ENCODE peak calls at places on chromosomes 2 and 18, in four cellular contexts. O is K562, I is SK-N-SH, P is H1. C is an unnamed sample.

GRCh38 chr2:183255406-183255805 is 131.2 kb downstream of the NUP35 start:
- DNase-seq in O (no peak), I (no peak), P (no peak), C (no peak)

GRCh38 chr2:72887836-72888437 is 729 bp downstream of the SPR start:
- DNase-seq in O (peak), I (peak), P (peak), C (peak)

GRCh38 chr18:70374154-70374553 is 85.3 kb downstream of the SOCS6 start:
- DNase-seq in O (no peak), I (no peak), P (no peak), C (no peak)

GRCh38 chr2:144580521-144581153 is 60.7 kb upstream of the ZEB2 start:
- DNase-seq in O (peak), I (peak), P (no peak), C (no peak)

GRCh38 chr2:134218928-134219707 is 34.8 kb upstream of the MGAT5 start:
- DNase-seq in O (no peak), I (no peak), P (no peak), C (no peak)

GRCh38 chr2:28576714-28577113 is 80.9 kb downstream of the PLB1 start:
- DNase-seq in O (no peak), I (no peak), P (no peak), C (no peak)

GRCh38 chr2:188292446-188293239 is 969 bp downstream of the GULP1 start:
- DNase-seq in O (peak), I (peak), P (no peak), C (peak)

GRCh38 chr2:209519911-209520310 is 96.1 kb downstream of the MAP2 start:
- DNase-seq in O (no peak), I (no peak), P (no peak), C (no peak)

GRCh38 chr2:38146917-38147307 is 71.0 kb upstream of the CYP1B1 start:
- DNase-seq in O (peak), I (peak), P (peak), C (no peak)

GRCh38 chr18:8303151-8303770 is 306.0 kb upstream of the RAB12 start:
- DNase-seq in O (no peak), I (no peak), P (no peak), C (no peak)

GRCh38 chr2:234412726-234413125 is 84.2 kb downstream of the ARL4C start:
- DNase-seq in O (no peak), I (no peak), P (no peak), C (no peak)

GRCh38 chr2:53130441-53130943 is 637.1 kb upstream of the CHAC2 start:
- DNase-seq in O (no peak), I (no peak), P (no peak), C (no peak)

GRCh38 chr18:13500891-13501887 is 225.2 kb downstream of the FAM210A start:
- DNase-seq in O (no peak), I (no peak), P (no peak), C (no peak)

GRCh38 chr18:28740575-28740974 is 563.6 kb upstream of the CDH2 start:
- DNase-seq in O (no peak), I (peak), P (no peak), C (no peak)

GRCh38 chr2:241200822-241201395 is 12.4 kb downstream of the ANO7 start:
- DNase-seq in O (no peak), I (no peak), P (no peak), C (no peak)

GRCh38 chr2:126843046-126843445 is 55.6 kb upstream of the TEX51 start:
- DNase-seq in O (no peak), I (no peak), P (no peak), C (no peak)

GRCh38 chr2:32712870-32713269 is 85.0 kb downstream of the TTC27 start:
- DNase-seq in O (no peak), I (no peak), P (no peak), C (no peak)

GRCh38 chr2:144370937-144371584 is 148.9 kb downstream of the ZEB2 start:
- DNase-seq in O (peak), I (no peak), P (no peak), C (no peak)

GRCh38 chr2:168611091-168611490 is 155.0 kb downstream of the CERS6 start:
- DNase-seq in O (no peak), I (no peak), P (no peak), C (no peak)

GRCh38 chr2:222362336-222362735 is 62.0 kb upstream of the SGPP2 start:
- DNase-seq in O (no peak), I (no peak), P (no peak), C (no peak)

GRCh38 chr2:216215991-216216390 is 106.8 kb downstream of the XRCC5 start:
- DNase-seq in O (peak), I (no peak), P (no peak), C (no peak)

GRCh38 chr2:131042161-131042775 is 51.0 kb downstream of the FAM168B start:
- DNase-seq in O (peak), I (peak), P (no peak), C (no peak)

GRCh38 chr2:214481204-214481603 is 70.3 kb downstream of the VWC2L start:
- DNase-seq in O (no peak), I (no peak), P (no peak), C (no peak)

GRCh38 chr2:133483201-133483600 is 85.1 kb downstream of the NCKAP5 start:
- DNase-seq in O (no peak), I (no peak), P (no peak), C (no peak)

GRCh38 chr18:57741273-57741672 is 61.8 kb downstream of the ATP8B1 start:
- DNase-seq in O (no peak), I (no peak), P (no peak), C (no peak)

GRCh38 chr2:44663471-44664073 is 277.9 kb upstream of the SIX3 start:
- DNase-seq in O (no peak), I (no peak), P (no peak), C (no peak)

GRCh38 chr2:44672431-44672830 is 269.1 kb upstream of the SIX3 start:
- DNase-seq in O (no peak), I (no peak), P (no peak), C (no peak)

GRCh38 chr2:44671276-44671675 is 270.2 kb upstream of the SIX3 start:
- DNase-seq in O (no peak), I (peak), P (no peak), C (no peak)

GRCh38 chr2:44671896-44672295 is 269.6 kb upstream of the SIX3 start:
- DNase-seq in O (no peak), I (no peak), P (no peak), C (no peak)

DNA sequence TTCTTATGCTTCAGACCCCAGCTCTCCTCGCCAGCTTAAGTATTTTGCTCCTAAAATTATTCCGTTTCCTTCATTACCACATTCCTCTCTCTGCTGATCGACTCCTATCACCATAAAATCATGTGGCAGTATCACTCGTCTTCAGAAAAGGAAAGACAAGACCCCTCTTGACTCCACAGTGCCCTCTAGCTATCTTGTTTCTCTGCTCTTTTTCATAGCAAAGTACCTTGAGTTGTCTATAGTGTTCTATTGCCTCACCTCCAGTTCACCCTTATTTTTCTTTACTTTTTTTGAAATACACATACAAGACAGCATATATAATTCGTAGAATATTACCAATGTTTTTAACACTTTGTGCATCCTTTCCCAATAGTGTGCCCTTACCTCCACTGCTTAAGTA is 273.2 kb upstream of the SIX3 start:
- DNase-seq in O (no peak), I (no peak), P (no peak), C (no peak)
- TF ChIP-seq TEAD4 in O (no peak), I (no peak), P (no peak), C (no peak)

DNA sequence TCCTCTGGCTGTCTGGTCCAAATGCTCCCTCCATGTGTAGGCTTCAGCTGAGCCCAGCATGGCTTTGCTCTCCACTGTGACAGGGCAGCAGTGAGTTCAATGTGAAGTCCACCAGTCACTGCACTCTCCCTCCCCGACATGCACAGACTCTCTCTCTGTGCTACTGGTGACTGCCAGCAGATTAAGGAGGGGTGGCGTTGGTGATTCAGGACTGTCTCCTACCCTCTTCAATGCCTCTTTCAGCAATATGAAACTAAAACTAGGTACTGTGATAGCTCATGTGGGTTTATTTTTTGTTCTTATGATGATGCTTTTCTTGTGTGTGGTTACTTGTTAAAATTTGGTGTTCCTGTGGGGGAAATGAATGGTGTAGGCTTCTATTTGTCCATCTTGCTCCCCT is 201.0 kb upstream of the RBMS1 start:
- DNase-seq in O (no peak), I (no peak), P (no peak), C (no peak)
- TF ChIP-seq TEAD4 in O (no peak), I (no peak), P (no peak), C (no peak)

GRCh38 chr2:121735520-121736074 is 1.1 kb downstream of the NIFK start:
- DNase-seq in O (no peak), I (peak), P (no peak), C (no peak)
- TF ChIP-seq TEAD4 in O (no peak), I (no peak), P (no peak), C (no peak)

GRCh38 chr2:10333966-10334365 is 31.3 kb downstream of the HPCAL1 start:
- DNase-seq in O (no peak), I (no peak), P (no peak), C (no peak)

GRCh38 chr2:10333247-10333613 is 30.5 kb downstream of the HPCAL1 start:
- DNase-seq in O (no peak), I (no peak), P (no peak), C (no peak)

GRCh38 chr2:10337449-10337848 is 34.7 kb downstream of the HPCAL1 start:
- DNase-seq in O (no peak), I (no peak), P (no peak), C (no peak)

GRCh38 chr2:10336283-10336682 is 33.6 kb downstream of the HPCAL1 start:
- DNase-seq in O (no peak), I (no peak), P (no peak), C (no peak)

DNA sequence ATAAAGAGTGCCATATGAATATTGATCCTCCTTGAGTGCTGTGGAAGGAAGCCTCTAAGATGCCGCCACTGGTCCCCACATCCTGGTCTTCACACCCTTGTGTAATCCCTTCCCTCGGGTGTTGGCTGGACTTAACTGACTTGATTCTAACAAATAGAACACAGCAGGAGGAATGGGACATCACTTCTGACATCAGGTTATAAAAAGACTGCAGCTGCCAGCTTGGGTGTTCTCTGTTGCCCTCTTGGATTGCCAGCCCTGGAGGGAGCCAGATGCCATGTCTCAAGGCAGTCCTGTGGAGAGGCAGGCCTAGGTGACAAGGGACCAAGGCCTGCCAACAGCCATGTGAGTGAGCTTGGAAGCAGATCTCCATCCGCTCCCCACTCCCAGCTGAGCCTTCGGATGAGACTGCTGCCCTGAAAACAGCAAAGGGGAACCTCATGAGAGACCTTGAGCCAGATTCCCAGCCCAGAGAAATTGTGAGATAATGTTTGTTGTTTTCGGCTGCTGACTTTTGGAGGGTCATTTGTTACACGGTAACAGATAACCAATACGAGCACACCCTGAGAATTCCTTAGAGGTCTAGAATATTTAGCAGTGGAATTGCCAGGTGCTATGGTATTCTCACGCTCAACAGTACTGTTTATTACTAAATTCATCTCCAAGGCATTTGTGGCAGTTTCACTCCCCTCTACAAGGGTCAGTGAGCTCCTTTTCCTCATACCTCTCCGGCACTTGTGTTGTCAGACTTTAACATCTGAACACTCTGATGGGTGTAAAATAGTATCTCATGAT is 32.5 kb downstream of the HPCAL1 start:
- DNase-seq in O (no peak), I (no peak), P (no peak), C (no peak)
- TF ChIP-seq TEAD4 in O (no peak), I (no peak), P (no peak), C (no peak)

C was measured in WTC11.